ENCODE peak calls at places on chromosome 17, in ten cellular contexts. One of them, this sample, is unnamed.

GRCh38 chr17:60154616-60155426 is 5.0 kb downstream of the CA4 start:
- DNase-seq in uterus: peak
- DNase-seq in CD4-positive, alpha-beta T cell: no peak
- DNase-seq in adrenal gland: no peak
- DNase-seq in OCI-LY7: no peak
- DNase-seq in thoracic aorta: no peak
- DNase-seq in Peyer's patch: no peak
- DNase-seq in AG10803: peak
- DNase-seq in left ventricle myocardium inferior: no peak
- DNase-seq in Calu3: no peak
- DNase-seq in this sample: no peak

GRCh38 chr17:78430892-78431691 is 52.6 kb downstream of the PGS1 start:
- DNase-seq in uterus: no peak
- DNase-seq in CD4-positive, alpha-beta T cell: no peak
- DNase-seq in adrenal gland: no peak
- DNase-seq in OCI-LY7: no peak
- DNase-seq in thoracic aorta: no peak
- DNase-seq in Peyer's patch: no peak
- DNase-seq in AG10803: no peak
- DNase-seq in left ventricle myocardium inferior: no peak
- DNase-seq in Calu3: no peak
- DNase-seq in this sample: no peak

GRCh38 chr17:48296453-48296852 is 133.6 kb downstream of the SKAP1 start:
- DNase-seq in uterus: no peak
- DNase-seq in CD4-positive, alpha-beta T cell: no peak
- DNase-seq in adrenal gland: no peak
- DNase-seq in OCI-LY7: no peak
- DNase-seq in thoracic aorta: no peak
- DNase-seq in Peyer's patch: no peak
- DNase-seq in AG10803: no peak
- DNase-seq in left ventricle myocardium inferior: no peak
- DNase-seq in Calu3: no peak
- DNase-seq in this sample: no peak

GRCh38 chr17:46948544-46948943 is 25.6 kb downstream of the GOSR2 start:
- DNase-seq in uterus: no peak
- DNase-seq in CD4-positive, alpha-beta T cell: no peak
- DNase-seq in adrenal gland: no peak
- DNase-seq in OCI-LY7: no peak
- DNase-seq in thoracic aorta: no peak
- DNase-seq in Peyer's patch: no peak
- DNase-seq in AG10803: no peak
- DNase-seq in left ventricle myocardium inferior: no peak
- DNase-seq in Calu3: no peak
- DNase-seq in this sample: no peak

GRCh38 chr17:59371426-59372099 is 40.1 kb downstream of the YPEL2 start:
- DNase-seq in uterus: peak
- DNase-seq in CD4-positive, alpha-beta T cell: no peak
- DNase-seq in adrenal gland: peak
- DNase-seq in OCI-LY7: no peak
- DNase-seq in thoracic aorta: no peak
- DNase-seq in Peyer's patch: no peak
- DNase-seq in AG10803: peak
- DNase-seq in left ventricle myocardium inferior: peak
- DNase-seq in Calu3: no peak
- DNase-seq in this sample: no peak

GRCh38 chr17:63998721-63999679 is 849 bp downstream of the PRR29 start:
- DNase-seq in uterus: no peak
- DNase-seq in CD4-positive, alpha-beta T cell: peak
- DNase-seq in adrenal gland: no peak
- DNase-seq in OCI-LY7: no peak
- DNase-seq in thoracic aorta: no peak
- DNase-seq in Peyer's patch: no peak
- DNase-seq in AG10803: no peak
- DNase-seq in left ventricle myocardium inferior: no peak
- DNase-seq in Calu3: no peak
- DNase-seq in this sample: peak

GRCh38 chr17:59329558-59330313 is 1.7 kb upstream of the YPEL2 start:
- DNase-seq in uterus: peak
- DNase-seq in CD4-positive, alpha-beta T cell: peak
- DNase-seq in adrenal gland: peak
- DNase-seq in OCI-LY7: peak
- DNase-seq in thoracic aorta: no peak
- DNase-seq in Peyer's patch: peak
- DNase-seq in AG10803: peak
- DNase-seq in left ventricle myocardium inferior: peak
- DNase-seq in Calu3: peak
- DNase-seq in this sample: no peak

GRCh38 chr17:2709173-2709661 is 2.3 kb downstream of the CLUH start:
- DNase-seq in uterus: no peak
- DNase-seq in CD4-positive, alpha-beta T cell: no peak
- DNase-seq in adrenal gland: peak
- DNase-seq in OCI-LY7: peak
- DNase-seq in thoracic aorta: no peak
- DNase-seq in Peyer's patch: peak
- DNase-seq in AG10803: peak
- DNase-seq in left ventricle myocardium inferior: no peak
- DNase-seq in Calu3: peak
- DNase-seq in this sample: no peak

GRCh38 chr17:9107527-9107926 is 86.2 kb downstream of the NTN1 start:
- DNase-seq in uterus: no peak
- DNase-seq in CD4-positive, alpha-beta T cell: no peak
- DNase-seq in adrenal gland: no peak
- DNase-seq in OCI-LY7: no peak
- DNase-seq in thoracic aorta: no peak
- DNase-seq in Peyer's patch: no peak
- DNase-seq in AG10803: no peak
- DNase-seq in left ventricle myocardium inferior: no peak
- DNase-seq in Calu3: no peak
- DNase-seq in this sample: no peak

GRCh38 chr17:9110501-9110900 is 89.2 kb downstream of the NTN1 start:
- DNase-seq in uterus: no peak
- DNase-seq in CD4-positive, alpha-beta T cell: no peak
- DNase-seq in adrenal gland: no peak
- DNase-seq in OCI-LY7: no peak
- DNase-seq in thoracic aorta: no peak
- DNase-seq in Peyer's patch: no peak
- DNase-seq in AG10803: no peak
- DNase-seq in left ventricle myocardium inferior: no peak
- DNase-seq in Calu3: no peak
- DNase-seq in this sample: no peak

GRCh38 chr17:9105068-9105868 is 84.0 kb downstream of the NTN1 start:
- DNase-seq in uterus: no peak
- DNase-seq in CD4-positive, alpha-beta T cell: no peak
- DNase-seq in adrenal gland: no peak
- DNase-seq in OCI-LY7: no peak
- DNase-seq in thoracic aorta: no peak
- DNase-seq in Peyer's patch: no peak
- DNase-seq in AG10803: no peak
- DNase-seq in left ventricle myocardium inferior: no peak
- DNase-seq in Calu3: no peak
- DNase-seq in this sample: no peak

GRCh38 chr17:9108166-9108565 is 86.9 kb downstream of the NTN1 start:
- DNase-seq in uterus: no peak
- DNase-seq in CD4-positive, alpha-beta T cell: no peak
- DNase-seq in adrenal gland: no peak
- DNase-seq in OCI-LY7: no peak
- DNase-seq in thoracic aorta: no peak
- DNase-seq in Peyer's patch: no peak
- DNase-seq in AG10803: no peak
- DNase-seq in left ventricle myocardium inferior: no peak
- DNase-seq in Calu3: no peak
- DNase-seq in this sample: no peak

DNA sequence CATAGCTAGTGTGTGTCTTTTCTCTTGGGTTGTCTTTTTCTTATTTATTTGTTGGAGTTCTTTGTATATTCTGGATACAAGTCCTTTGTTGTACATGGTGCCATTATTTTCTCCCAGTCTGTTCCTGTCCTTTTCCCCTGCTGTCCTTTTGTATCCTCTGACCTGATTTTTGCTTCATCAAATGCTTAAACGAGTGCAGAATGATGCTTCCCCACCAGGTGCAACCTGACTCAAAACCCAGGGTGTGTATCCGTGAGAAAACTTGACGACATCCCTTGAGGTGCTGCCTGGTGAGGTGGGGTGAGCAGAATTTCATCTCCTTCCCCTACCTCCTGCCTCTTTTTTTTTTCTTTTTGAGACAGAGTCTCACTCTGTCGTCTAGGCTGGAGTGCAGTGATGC is 88.6 kb downstream of the NTN1 start:
- DNase-seq in uterus: no peak
- DNase-seq in CD4-positive, alpha-beta T cell: no peak
- DNase-seq in adrenal gland: no peak
- DNase-seq in OCI-LY7: no peak
- DNase-seq in thoracic aorta: no peak
- DNase-seq in Peyer's patch: no peak
- DNase-seq in AG10803: no peak
- DNase-seq in left ventricle myocardium inferior: no peak
- DNase-seq in Calu3: no peak
- DNase-seq in this sample: no peak
- TF ChIP-seq CTCF in uterus: no peak
- TF ChIP-seq CTCF in CD4-positive, alpha-beta T cell: no peak
- TF ChIP-seq CTCF in adrenal gland: no peak
- TF ChIP-seq CTCF in OCI-LY7: no peak
- TF ChIP-seq CTCF in thoracic aorta: no peak
- TF ChIP-seq CTCF in Peyer's patch: no peak
- TF ChIP-seq CTCF in AG10803: no peak
- TF ChIP-seq CTCF in left ventricle myocardium inferior: no peak
- TF ChIP-seq CTCF in Calu3: no peak
- TF ChIP-seq CTCF in this sample: no peak

DNA sequence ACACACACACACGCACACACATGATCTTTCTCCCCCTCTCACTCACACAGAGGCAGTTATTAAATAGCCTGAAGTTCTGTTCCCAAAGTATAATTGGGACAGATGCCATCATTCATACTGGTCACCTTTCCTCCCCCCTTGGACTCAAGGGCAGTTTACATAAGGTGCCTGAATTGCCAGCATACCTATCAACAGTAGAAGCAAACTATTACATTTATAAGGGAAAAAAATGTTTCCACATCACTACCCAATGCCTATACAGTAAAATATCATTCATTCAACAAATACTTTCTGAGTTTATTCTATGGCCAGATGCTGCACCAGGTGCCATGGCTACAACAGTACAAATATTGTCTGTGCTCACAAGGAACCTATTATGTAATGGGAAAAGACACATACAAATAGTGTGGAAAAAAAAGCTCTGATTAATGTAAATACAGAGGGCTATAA is 6.3 kb downstream of the CNTD1 start:
- DNase-seq in uterus: no peak
- DNase-seq in CD4-positive, alpha-beta T cell: no peak
- DNase-seq in adrenal gland: no peak
- DNase-seq in OCI-LY7: no peak
- DNase-seq in thoracic aorta: no peak
- DNase-seq in Peyer's patch: no peak
- DNase-seq in AG10803: no peak
- DNase-seq in left ventricle myocardium inferior: no peak
- DNase-seq in Calu3: no peak
- DNase-seq in this sample: no peak
- TF ChIP-seq CTCF in uterus: no peak
- TF ChIP-seq CTCF in CD4-positive, alpha-beta T cell: no peak
- TF ChIP-seq CTCF in adrenal gland: no peak
- TF ChIP-seq CTCF in OCI-LY7: no peak
- TF ChIP-seq CTCF in thoracic aorta: no peak
- TF ChIP-seq CTCF in Peyer's patch: no peak
- TF ChIP-seq CTCF in AG10803: no peak
- TF ChIP-seq CTCF in left ventricle myocardium inferior: no peak
- TF ChIP-seq CTCF in Calu3: no peak
- TF ChIP-seq CTCF in this sample: no peak

GRCh38 chr17:38861399-38861843 is 7.9 kb upstream of the RPL23 start:
- DNase-seq in uterus: no peak
- DNase-seq in CD4-positive, alpha-beta T cell: no peak
- DNase-seq in adrenal gland: no peak
- DNase-seq in OCI-LY7: peak
- DNase-seq in thoracic aorta: no peak
- DNase-seq in Peyer's patch: no peak
- DNase-seq in AG10803: no peak
- DNase-seq in left ventricle myocardium inferior: no peak
- DNase-seq in Calu3: peak
- DNase-seq in this sample: no peak

GRCh38 chr17:38867179-38867994 is 2.5 kb upstream of the LASP1 start:
- DNase-seq in uterus: peak
- DNase-seq in CD4-positive, alpha-beta T cell: peak
- DNase-seq in adrenal gland: peak
- DNase-seq in OCI-LY7: peak
- DNase-seq in thoracic aorta: no peak
- DNase-seq in Peyer's patch: peak
- DNase-seq in AG10803: peak
- DNase-seq in left ventricle myocardium inferior: peak
- DNase-seq in Calu3: peak
- DNase-seq in this sample: no peak

GRCh38 chr17:38868968-38869646 is 751 bp upstream of the LASP1 start:
- DNase-seq in uterus: peak
- DNase-seq in CD4-positive, alpha-beta T cell: peak
- DNase-seq in adrenal gland: peak
- DNase-seq in OCI-LY7: peak
- DNase-seq in thoracic aorta: peak
- DNase-seq in Peyer's patch: peak
- DNase-seq in AG10803: peak
- DNase-seq in left ventricle myocardium inferior: peak
- DNase-seq in Calu3: peak
- DNase-seq in this sample: peak

GRCh38 chr17:38868095-38868967 is 1.5 kb upstream of the LASP1 start:
- DNase-seq in uterus: peak
- DNase-seq in CD4-positive, alpha-beta T cell: no peak
- DNase-seq in adrenal gland: peak
- DNase-seq in OCI-LY7: peak
- DNase-seq in thoracic aorta: no peak
- DNase-seq in Peyer's patch: peak
- DNase-seq in AG10803: peak
- DNase-seq in left ventricle myocardium inferior: peak
- DNase-seq in Calu3: peak
- DNase-seq in this sample: peak

DNA sequence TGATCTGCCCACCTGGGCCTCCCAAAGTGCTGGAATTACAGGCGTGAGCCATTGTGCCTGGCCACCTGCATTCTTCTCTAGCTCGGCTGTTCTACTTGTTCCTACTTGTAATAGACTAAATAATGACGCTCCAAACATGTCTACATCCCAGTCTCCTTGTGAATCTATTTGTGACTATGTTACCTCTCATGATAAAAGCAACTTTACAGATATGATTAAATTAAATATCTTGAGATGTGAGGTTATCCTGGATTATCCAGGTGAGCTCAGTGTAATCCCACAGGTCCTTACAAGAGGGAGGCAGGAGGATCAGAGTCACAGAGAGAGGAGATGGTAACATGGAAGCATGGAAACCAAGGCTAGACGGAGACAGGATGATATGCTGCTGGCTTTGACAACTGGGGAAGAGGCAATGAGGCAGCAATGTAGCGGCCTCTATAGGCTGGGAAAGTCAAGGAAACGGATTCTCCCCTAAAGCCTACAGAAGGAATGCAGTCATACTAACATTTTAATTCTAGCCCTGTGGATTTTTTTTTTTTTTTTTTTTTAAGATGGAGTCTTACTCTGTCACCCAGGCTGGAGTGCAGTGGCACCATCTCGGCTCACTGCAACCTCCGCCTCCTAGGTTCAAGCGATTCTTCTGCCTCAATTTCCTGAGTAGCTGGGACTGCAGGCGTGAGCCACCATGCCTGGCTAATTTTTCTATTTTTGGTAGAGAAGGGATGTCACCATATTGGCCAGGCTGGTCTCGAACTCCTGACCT is 5.0 kb upstream of the LASP1 start:
- DNase-seq in uterus: no peak
- DNase-seq in CD4-positive, alpha-beta T cell: no peak
- DNase-seq in adrenal gland: no peak
- DNase-seq in OCI-LY7: no peak
- DNase-seq in thoracic aorta: no peak
- DNase-seq in Peyer's patch: no peak
- DNase-seq in AG10803: no peak
- DNase-seq in left ventricle myocardium inferior: no peak
- DNase-seq in Calu3: no peak
- DNase-seq in this sample: no peak
- TF ChIP-seq CTCF in uterus: no peak
- TF ChIP-seq CTCF in CD4-positive, alpha-beta T cell: no peak
- TF ChIP-seq CTCF in adrenal gland: no peak
- TF ChIP-seq CTCF in OCI-LY7: no peak
- TF ChIP-seq CTCF in thoracic aorta: no peak
- TF ChIP-seq CTCF in Peyer's patch: no peak
- TF ChIP-seq CTCF in AG10803: peak
- TF ChIP-seq CTCF in left ventricle myocardium inferior: no peak
- TF ChIP-seq CTCF in Calu3: peak
- TF ChIP-seq CTCF in this sample: no peak

DNA sequence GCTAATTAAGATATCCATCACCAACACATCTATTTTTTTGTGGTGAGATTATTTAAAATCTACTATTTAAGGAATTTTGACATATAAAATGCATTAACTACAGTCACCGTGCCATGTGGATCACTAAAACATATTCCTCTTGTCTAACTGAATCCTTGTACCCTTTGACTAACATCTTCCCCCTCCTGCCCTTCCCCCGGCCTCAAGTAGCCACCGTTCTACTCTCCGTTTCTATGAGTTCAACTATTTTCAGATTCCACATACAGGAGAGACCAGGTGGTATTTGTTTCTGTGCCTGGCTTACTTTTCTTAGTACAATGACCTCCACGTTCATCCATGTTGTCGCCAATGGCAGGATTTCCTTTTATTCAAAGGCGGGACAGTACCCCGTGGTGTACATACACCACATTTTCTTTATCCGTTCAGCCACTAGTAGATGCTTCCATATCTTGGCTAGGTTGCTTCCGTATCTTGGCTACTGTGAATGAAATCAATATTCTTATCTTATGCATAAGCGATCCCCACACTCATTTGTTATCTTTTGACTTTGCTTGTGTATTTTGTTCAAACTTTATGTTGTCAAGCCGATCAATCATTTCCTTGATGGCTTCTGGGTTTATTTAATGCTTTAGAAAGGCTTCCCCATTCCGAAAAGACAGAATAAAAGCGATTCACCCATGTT is 134.7 kb downstream of the KCNJ12 start:
- DNase-seq in uterus: no peak
- DNase-seq in CD4-positive, alpha-beta T cell: no peak
- DNase-seq in adrenal gland: no peak
- DNase-seq in OCI-LY7: no peak
- DNase-seq in thoracic aorta: no peak
- DNase-seq in Peyer's patch: no peak
- DNase-seq in AG10803: no peak
- DNase-seq in left ventricle myocardium inferior: no peak
- DNase-seq in Calu3: no peak
- DNase-seq in this sample: no peak
- TF ChIP-seq CTCF in uterus: no peak
- TF ChIP-seq CTCF in CD4-positive, alpha-beta T cell: no peak
- TF ChIP-seq CTCF in adrenal gland: no peak
- TF ChIP-seq CTCF in OCI-LY7: no peak
- TF ChIP-seq CTCF in thoracic aorta: no peak
- TF ChIP-seq CTCF in Peyer's patch: no peak
- TF ChIP-seq CTCF in AG10803: no peak
- TF ChIP-seq CTCF in left ventricle myocardium inferior: no peak
- TF ChIP-seq CTCF in Calu3: no peak
- TF ChIP-seq CTCF in this sample: no peak

This sample was measured in omental fat pad.